ENCODE peak calls at places on chromosomes 4 and X, in four cellular contexts. H is Kasumi-1, M is small intestine, V is Daoy. Y is an unnamed sample.

GRCh38 chr4:142663828-142664227 is 182.3 kb downstream of the INPP4B start:
- DNase-seq in H (no peak), M (no peak), V (no peak), Y (no peak)

GRCh38 chrX:149286940-149287349 is 218.2 kb downstream of the IDS start:
- DNase-seq in H (peak; percentile 56), M (peak; percentile 30), V (peak; percentile 4), Y (no peak)

GRCh38 chr4:165700855-165701254 is 172.2 kb upstream of the TLL1 start:
- DNase-seq in H (no peak), M (no peak), V (peak; percentile 3), Y (no peak)

GRCh38 chr4:165965503-165965902 is 92.5 kb downstream of the TLL1 start:
- DNase-seq in H (no peak), M (no peak), V (no peak), Y (no peak)

GRCh38 chr4:143320113-143320512 is 16.6 kb upstream of the GAB1 start:
- DNase-seq in H (no peak), M (peak; percentile 22), V (no peak), Y (no peak)

GRCh38 chr4:27357283-27357682 is 496.6 kb downstream of the STIM2 start:
- DNase-seq in H (peak; percentile 63), M (no peak), V (no peak), Y (no peak)

GRCh38 chr4:13298655-13299054 is 185.5 kb downstream of the RAB28 start:
- DNase-seq in H (no peak), M (no peak), V (no peak), Y (no peak)

GRCh38 chr4:36863601-36864000 is 380.9 kb upstream of the NWD2 start:
- DNase-seq in H (no peak), M (no peak), V (no peak), Y (no peak)